ENCODE peak calls at places on chromosomes 12 and 14, in eight cellular contexts. E is H9; B is CD4-positive, alpha-beta T cell; I is AG04450; U is sigmoid colon; P is psoas muscle; H is fibroblast of mammary gland; Y is CD8-positive, alpha-beta T cell. F is an unnamed sample.

GRCh38 chr12:53097207-53097563 is 282 bp upstream of the IGFBP6 start:
- DNase-seq in E (peak; percentile 69), B (no peak), I (no peak), U (peak; percentile 83), P (no peak), H (peak; percentile 43), Y (no peak), F (no peak)

GRCh38 chr12:559907-560455 is 100.2 kb downstream of the B4GALNT3 start:
- DNase-seq in E (no peak), B (no peak), I (no peak), U (no peak), P (no peak), H (no peak), Y (no peak), F (no peak)

GRCh38 chr12:3753549-3754284 is 808 bp upstream of the CRACR2A start:
- DNase-seq in E (peak; percentile 34), B (no peak), I (no peak), U (peak; percentile 75), P (no peak), H (peak; percentile 55), Y (no peak), F (peak; percentile 61)

GRCh38 chr12:7933255-7933726 is 2.7 kb downstream of the SLC2A3 start:
- DNase-seq in E (peak; percentile 85), B (peak; percentile 63), I (peak; percentile 91), U (peak; percentile 88), P (peak; percentile 66), H (peak; percentile 97), Y (peak; percentile 52), F (peak; percentile 81)

GRCh38 chr14:22291406-22291805 is 297.6 kb downstream of the DAD1 start:
- DNase-seq in E (no peak), B (no peak), I (no peak), U (no peak), P (no peak), H (peak; percentile 42), Y (no peak), F (no peak)

GRCh38 chr12:51895378-51896135 is 7.7 kb downstream of the ANKRD33 start:
- DNase-seq in E (no peak), B (no peak), I (no peak), U (peak; percentile 56), P (no peak), H (no peak), Y (no peak), F (no peak)

GRCh38 chr12:47698055-47698454 is 7.8 kb downstream of the RPAP3 start:
- DNase-seq in E (no peak), B (no peak), I (no peak), U (no peak), P (no peak), H (no peak), Y (no peak), F (no peak)

GRCh38 chr14:96094211-96094610 is 55.0 kb downstream of the C14orf132 start:
- DNase-seq in E (no peak), B (no peak), I (no peak), U (no peak), P (no peak), H (no peak), Y (no peak), F (no peak)

GRCh38 chr14:103104654-103105511 is 10.4 kb downstream of the EXOC3L4 start:
- DNase-seq in E (peak; percentile 81), B (peak; percentile 67), I (no peak), U (no peak), P (peak; percentile 68), H (peak; percentile 40), Y (peak; percentile 55), F (no peak)

GRCh38 chr14:73785336-73785833 is 66.2 kb upstream of the PTGR2 start:
- DNase-seq in E (peak; percentile 36), B (no peak), I (peak; percentile 72), U (peak; percentile 76), P (no peak), H (peak; percentile 92), Y (no peak), F (peak; percentile 60)

GRCh38 chr12:119877639-119877948 is 474 bp upstream of the CIT start:
- DNase-seq in E (no peak), B (no peak), I (no peak), U (no peak), P (no peak), H (no peak), Y (no peak), F (no peak)

GRCh38 chr14:58078471-58078870 is 73.5 kb downstream of the ARMH4 start:
- DNase-seq in E (no peak), B (no peak), I (no peak), U (no peak), P (no peak), H (no peak), Y (no peak), F (no peak)

GRCh38 chr14:77185093-77185465 is 3.5 kb downstream of the TMEM63C start:
- DNase-seq in E (no peak), B (no peak), I (no peak), U (no peak), P (no peak), H (no peak), Y (no peak), F (no peak)

GRCh38 chr14:77184396-77185092 is 2.9 kb downstream of the TMEM63C start:
- DNase-seq in E (no peak), B (no peak), I (no peak), U (no peak), P (no peak), H (no peak), Y (no peak), F (no peak)

GRCh38 chr14:77181124-77181602 is 435 bp upstream of the TMEM63C start:
- DNase-seq in E (no peak), B (no peak), I (no peak), U (no peak), P (no peak), H (no peak), Y (no peak), F (no peak)

GRCh38 chr14:77183896-77184295 is 2.3 kb downstream of the TMEM63C start:
- DNase-seq in E (no peak), B (no peak), I (no peak), U (no peak), P (no peak), H (no peak), Y (no peak), F (no peak)

DNA sequence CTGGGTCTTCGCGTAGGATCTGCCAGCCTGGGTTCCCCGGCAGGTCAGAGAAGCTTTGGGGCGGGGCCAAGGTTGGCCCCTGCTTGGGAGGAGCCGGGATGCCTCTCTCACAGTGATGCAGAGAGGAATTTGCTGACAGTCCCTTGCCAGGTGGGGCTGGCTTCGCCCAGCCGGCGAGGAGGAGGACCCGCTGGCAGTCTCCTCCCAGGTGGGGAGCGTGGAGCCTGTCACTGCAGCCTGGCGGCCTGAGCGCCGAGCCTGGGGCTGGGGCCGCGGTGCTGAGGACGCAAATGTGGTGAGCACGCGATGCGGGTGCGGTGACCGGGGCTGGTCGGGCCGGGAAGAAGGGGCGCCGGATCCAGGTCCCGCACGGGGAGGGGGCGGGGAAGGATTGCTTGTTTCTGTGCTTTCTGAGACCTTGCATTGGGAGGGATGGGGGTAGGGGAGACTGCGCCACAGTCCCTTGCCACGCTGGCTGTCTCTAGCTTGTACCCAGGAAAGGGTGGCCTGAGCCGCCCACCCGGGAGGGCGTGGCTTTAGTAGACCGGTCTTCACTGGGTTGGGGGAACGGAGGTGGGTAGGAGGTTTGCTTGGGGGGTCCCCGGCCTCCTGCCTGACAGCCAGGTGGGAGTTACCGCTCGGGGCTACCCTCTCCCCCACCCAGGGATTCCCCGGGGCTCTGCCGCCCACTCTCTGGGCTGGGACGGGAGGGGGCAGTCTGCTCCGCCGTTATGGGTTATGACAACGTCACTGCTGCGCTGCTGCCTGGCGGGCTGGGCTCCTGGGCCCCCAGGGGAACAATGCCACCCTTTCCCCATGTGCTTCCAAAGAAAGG is at the start of gene TMEM63C:
- DNase-seq in E (peak; percentile 99), B (peak; percentile 13), I (no peak), U (no peak), P (no peak), H (no peak), Y (peak; percentile 5), F (no peak)
- TF ChIP-seq CTCF in E (no peak), B (no peak), I (no peak), U (no peak), P (no peak), H (no peak), Y (no peak), F (no peak)

GRCh38 chr12:67651380-67651695 is 2.8 kb downstream of the DYRK2 start:
- DNase-seq in E (no peak), B (peak; percentile 25), I (no peak), U (no peak), P (no peak), H (peak; percentile 62), Y (no peak), F (no peak)
- TF ChIP-seq CTCF in E (peak; percentile 33), B (peak; percentile 53), I (peak; percentile 57), U (peak; percentile 38), P (peak; percentile 33), H (peak; percentile 40), Y (no peak), F (no peak)

GRCh38 chr12:68158427-68158826 is 1.1 kb downstream of the IFNG start:
- DNase-seq in E (no peak), B (no peak), I (no peak), U (no peak), P (no peak), H (peak; percentile 28), Y (no peak), F (no peak)
- TF ChIP-seq CTCF in E (peak; percentile 78), B (peak; percentile 54), I (peak; percentile 31), U (no peak), P (peak; percentile 49), H (peak; percentile 57), Y (peak; percentile 61), F (peak; percentile 18)

GRCh38 chr12:92496790-92497189 is 206.0 kb upstream of the PLEKHG7 start:
- DNase-seq in E (no peak), B (no peak), I (no peak), U (no peak), P (no peak), H (no peak), Y (no peak), F (no peak)

GRCh38 chr12:92493816-92494215 is 209.0 kb upstream of the PLEKHG7 start:
- DNase-seq in E (no peak), B (no peak), I (no peak), U (no peak), P (no peak), H (peak; percentile 38), Y (no peak), F (no peak)

GRCh38 chr12:92488735-92489134 is 214.1 kb upstream of the PLEKHG7 start:
- DNase-seq in E (no peak), B (no peak), I (no peak), U (no peak), P (no peak), H (no peak), Y (no peak), F (no peak)

GRCh38 chr12:92495108-92495507 is 207.7 kb upstream of the PLEKHG7 start:
- DNase-seq in E (no peak), B (no peak), I (no peak), U (no peak), P (no peak), H (no peak), Y (no peak), F (no peak)

GRCh38 chr12:92492291-92492690 is 210.5 kb upstream of the PLEKHG7 start:
- DNase-seq in E (no peak), B (no peak), I (no peak), U (no peak), P (no peak), H (no peak), Y (no peak), F (no peak)
- TF ChIP-seq CTCF in E (no peak), B (no peak), I (no peak), U (no peak), P (no peak), H (no peak), Y (no peak), F (no peak)

F was measured in CD14-positive monocyte.